ENCODE peak calls at places on chromosomes 12 and 14, in five cellular contexts. F is PC-3, H is endothelial cell of umbilical vein, V is fibroblast of lung, J is astrocyte. S is an unnamed sample.

GRCh38 chr12:24222968-24223367 is 273.5 kb upstream of the SOX5 start:
- DNase-seq in V (peak; percentile 82), H (peak; percentile 10), F (no peak), J (peak; percentile 78), S (no peak)

GRCh38 chr14:50768220-50768619 is 62.7 kb downstream of the NIN start:
- DNase-seq in V (no peak), H (no peak), F (no peak), J (no peak), S (no peak)

GRCh38 chr14:48686650-48687049 is 899.5 kb downstream of the RPS29 start:
- DNase-seq in J (no peak), F (no peak), V (peak; percentile 20), H (no peak), S (no peak)

GRCh38 chr12:71306808-71307207 is 132.8 kb upstream of the LGR5 start:
- DNase-seq in F (peak; percentile 7), J (no peak), V (no peak), H (no peak), S (no peak)

GRCh38 chr14:58865520-58866281 is 227.9 kb downstream of the DACT1 start:
- DNase-seq in V (peak; percentile 79), F (no peak), J (peak; percentile 79), H (no peak), S (peak; percentile 88)

GRCh38 chr14:30283822-30284446 is 275.0 kb upstream of the G2E3 start:
- DNase-seq in V (peak; percentile 38), J (peak; percentile 27), H (peak; percentile 60), F (peak; percentile 78), S (peak; percentile 70)

GRCh38 chr12:88578821-88579518 is 1.3 kb downstream of the KITLG start:
- DNase-seq in V (no peak), J (no peak), F (peak; percentile 57), H (peak; percentile 49), S (peak; percentile 48)

GRCh38 chr12:121514184-121514742 is 66.6 kb downstream of the KDM2B start:
- DNase-seq in H (no peak), F (no peak), V (no peak), J (no peak), S (no peak)

GRCh38 chr12:30525171-30525570 is 170.5 kb downstream of the IPO8 start:
- DNase-seq in H (no peak), F (no peak), V (no peak), J (no peak), S (no peak)

GRCh38 chr14:101705733-101706508 is 55.6 kb upstream of the PPP2R5C start:
- DNase-seq in H (no peak), F (peak; percentile 21), J (peak; percentile 10), V (peak; percentile 23), S (no peak)

GRCh38 chr12:22538336-22538735 is 6.0 kb downstream of the C2CD5 start:
- DNase-seq in F (peak; percentile 14), J (peak; percentile 22), V (peak; percentile 28), H (no peak), S (no peak)

GRCh38 chr12:116161588-116161987 is 115.9 kb downstream of the MED13L start:
- DNase-seq in F (peak; percentile 90), J (no peak), V (peak; percentile 46), H (no peak), S (no peak)

DNA sequence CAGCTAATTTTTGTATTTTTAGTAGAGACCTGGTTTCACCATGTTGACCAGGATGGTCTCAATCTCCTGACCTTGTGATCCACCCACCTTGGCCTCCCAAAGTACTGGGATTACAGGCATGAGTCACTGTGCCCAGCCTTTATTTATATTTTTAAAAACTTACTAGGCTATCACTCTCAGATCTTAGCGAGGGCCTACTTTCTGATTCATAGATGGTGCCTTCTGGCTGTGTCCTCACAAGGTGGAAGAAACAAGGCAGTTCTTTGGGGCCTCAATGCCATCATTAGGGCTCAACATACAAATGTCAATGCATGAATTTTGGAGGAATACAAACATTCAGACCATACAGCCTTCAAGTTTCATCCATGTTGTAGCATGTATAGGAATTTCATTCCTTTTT is 2.4 kb upstream of the DGLUCY start:
- DNase-seq in F (peak; percentile 21), V (no peak), H (no peak), J (no peak), S (no peak)
- H3K4me1 ChIP-seq in F (peaks cover 21% of the 10 kb centered on the region), V (peaks cover 4% of the 10 kb centered on the region), H (peaks cover 53% of the 10 kb centered on the region), J (peaks cover 22% of the 10 kb centered on the region), S (peaks cover 23% of the 10 kb centered on the region)

GRCh38 chr12:6772331-6772695 is at the start of gene LAG3:
- DNase-seq in H (no peak), V (no peak), F (no peak), J (no peak), S (no peak)

GRCh38 chr12:6772729-6773661 is 675 bp downstream of the LAG3 start:
- DNase-seq in J (no peak), H (no peak), V (no peak), F (no peak), S (no peak)

GRCh38 chr12:6774557-6775062 is 2.3 kb downstream of the LAG3 start:
- DNase-seq in J (no peak), V (no peak), H (no peak), F (no peak), S (no peak)

GRCh38 chr12:6775185-6775770 is 3.0 kb downstream of the LAG3 start:
- DNase-seq in H (no peak), J (no peak), V (no peak), F (no peak), S (no peak)

GRCh38 chr12:6773662-6774351 is 1.5 kb downstream of the LAG3 start:
- DNase-seq in F (no peak), H (no peak), J (no peak), V (no peak), S (no peak)
- H3K27me3 ChIP-seq in F (no peaks in the 10 kb centered on the region), H (no peaks in the 10 kb centered on the region), J (no peaks in the 10 kb centered on the region), V (no peaks in the 10 kb centered on the region), S (no peaks in the 10 kb centered on the region)

DNA sequence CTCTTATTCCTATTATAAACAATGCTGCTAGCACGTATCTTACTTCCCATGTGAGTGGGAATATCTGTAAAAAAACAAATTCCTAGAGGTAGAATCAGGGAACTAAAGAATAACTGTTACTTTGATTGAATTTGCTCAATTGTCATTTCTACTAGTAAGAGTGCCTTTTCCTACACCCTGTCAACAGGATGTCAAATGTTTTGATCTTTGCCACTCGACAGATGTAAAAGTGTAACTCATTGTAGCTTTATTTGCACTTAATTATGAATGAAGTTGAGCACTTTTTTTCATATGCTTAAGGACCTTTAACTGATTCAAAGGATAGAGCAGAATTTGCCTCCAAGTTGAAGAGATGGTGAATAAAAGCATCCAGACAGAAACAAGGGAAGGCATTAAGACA is 104.5 kb downstream of the PPP1R12A start:
- DNase-seq in J (no peak), F (no peak), V (no peak), H (no peak), S (no peak)
- H3K36me3 ChIP-seq in J (peaks cover 7% of the 10 kb centered on the region), F (peaks cover 5% of the 10 kb centered on the region), V (peaks cover 2% of the 10 kb centered on the region), H (no peaks in the 10 kb centered on the region), S (peaks cover 53% of the 10 kb centered on the region)

GRCh38 chr12:41919025-41919424 is 225.6 kb downstream of the GXYLT1 start:
- DNase-seq in F (no peak), V (no peak), J (no peak), H (no peak), S (no peak)
- H3K4me1 ChIP-seq in F (no peaks in the 10 kb centered on the region), V (no peaks in the 10 kb centered on the region), J (no peaks in the 10 kb centered on the region), H (peaks cover 13% of the 10 kb centered on the region), S (peaks cover 10% of the 10 kb centered on the region)

DNA sequence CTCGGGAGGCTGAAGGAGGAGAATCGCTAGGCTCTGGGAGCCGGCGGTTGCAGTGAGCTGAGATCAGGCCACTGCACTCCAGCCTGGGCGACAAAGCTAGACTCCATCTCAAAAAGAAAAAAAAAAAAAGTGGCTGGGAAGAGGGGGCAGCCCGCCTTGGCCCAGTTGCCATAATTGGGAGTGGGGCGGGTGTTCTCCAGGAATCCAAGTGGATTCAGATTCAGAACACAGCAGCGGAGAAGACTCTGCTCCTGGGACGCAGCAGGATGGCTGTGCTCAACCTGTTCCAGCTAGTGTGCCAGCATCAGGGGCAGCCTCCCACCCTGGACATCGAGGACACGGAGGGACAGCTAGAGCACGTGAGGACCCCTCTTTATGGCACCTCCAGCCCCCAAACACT is 5.5 kb downstream of the CFAP73 start:
- DNase-seq in J (no peak), V (no peak), H (no peak), F (no peak), S (no peak)
- H3K27me3 ChIP-seq in J (peaks cover 19% of the 10 kb centered on the region), V (peaks cover 25% of the 10 kb centered on the region), H (peaks cover 22% of the 10 kb centered on the region), F (no peaks in the 10 kb centered on the region), S (peaks cover 40% of the 10 kb centered on the region)

DNA sequence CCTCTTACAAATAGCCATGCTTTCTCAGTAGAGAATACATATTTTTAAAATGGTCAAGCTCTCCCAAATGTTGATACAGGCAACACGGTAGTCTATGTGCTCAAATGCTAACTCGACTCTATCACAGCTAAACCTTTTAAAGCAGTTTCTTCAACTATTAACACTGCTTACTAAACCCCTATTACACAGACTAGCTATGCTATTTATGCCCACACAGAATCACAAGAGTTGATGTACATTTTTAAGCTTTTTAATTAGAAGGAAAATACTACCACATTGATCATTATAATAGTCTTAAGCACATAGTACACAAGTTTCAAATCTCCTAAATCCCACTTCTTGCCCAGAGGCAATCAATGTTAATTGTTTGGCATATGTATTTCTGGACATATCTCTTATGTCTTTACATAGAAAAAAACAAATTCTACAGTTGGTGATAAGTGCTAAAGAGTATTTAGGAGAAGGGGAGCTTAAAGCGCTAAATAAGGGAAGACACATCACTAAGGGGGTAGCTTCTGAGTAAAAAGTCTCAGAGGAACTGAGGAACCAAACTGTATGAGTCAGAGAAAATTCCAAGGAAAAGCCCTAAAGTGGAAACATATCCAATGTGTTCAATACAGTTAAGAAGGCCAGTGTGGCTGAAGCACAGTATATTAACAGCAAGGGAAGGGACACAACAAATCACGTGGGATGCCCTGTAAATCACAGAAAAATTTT is 13.7 kb downstream of the HNRNPC start:
- DNase-seq in F (no peak), J (peak; percentile 32), V (peak; percentile 41), H (peak; percentile 18), S (peak; percentile 62)
- H3K36me3 ChIP-seq in F (peaks cover 70% of the 10 kb centered on the region), J (peaks cover 48% of the 10 kb centered on the region), V (peaks cover 6% of the 10 kb centered on the region), H (peaks cover 36% of the 10 kb centered on the region), S (peaks cover 73% of the 10 kb centered on the region)

DNA sequence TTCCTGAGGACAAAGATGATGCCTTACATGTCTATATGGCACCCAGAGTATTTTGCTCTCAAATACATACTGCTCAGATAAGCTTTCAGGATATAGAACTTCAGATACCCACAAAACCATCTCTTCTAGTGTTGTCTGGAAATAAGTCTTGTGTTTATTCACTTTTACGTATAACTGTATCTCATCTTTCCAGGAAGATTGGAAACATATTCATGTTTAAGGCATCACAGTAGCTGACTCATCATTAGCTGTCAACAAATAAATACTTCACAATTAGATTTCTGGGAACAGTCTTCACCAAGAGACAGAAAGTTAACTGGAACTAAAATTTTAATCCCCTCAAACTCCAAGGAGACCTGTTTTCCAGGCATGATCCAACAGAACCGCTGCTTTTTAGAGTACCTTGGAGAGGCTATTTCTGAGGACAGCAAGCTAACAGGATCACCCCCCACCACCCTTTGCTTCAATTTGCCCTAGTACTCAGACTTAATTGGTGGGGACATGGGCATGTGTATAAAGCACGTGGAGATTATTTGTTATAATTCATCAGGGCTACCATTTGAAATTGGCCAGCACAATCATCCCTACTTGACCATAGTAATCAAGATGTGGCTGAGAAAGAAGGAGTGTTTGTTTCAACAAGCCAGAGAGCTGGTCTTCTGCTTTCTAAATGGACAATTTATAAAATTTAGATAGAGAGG is 129.3 kb upstream of the HIF1A start:
- DNase-seq in J (peak; percentile 93), V (peak; percentile 92), F (peak; percentile 97), H (peak; percentile 49), S (peak; percentile 72)
- H3K4me1 ChIP-seq in J (peaks cover 90% of the 10 kb centered on the region), V (peaks cover 67% of the 10 kb centered on the region), F (peaks cover 97% of the 10 kb centered on the region), H (peaks cover 63% of the 10 kb centered on the region), S (peaks cover 96% of the 10 kb centered on the region)

GRCh38 chr14:72541546-72541945 is 352.4 kb downstream of the DPF3 start:
- DNase-seq in H (no peak), V (no peak), F (no peak), J (no peak), S (no peak)
- H3K27me3 ChIP-seq in H (no peaks in the 10 kb centered on the region), V (peaks cover 3% of the 10 kb centered on the region), F (no peaks in the 10 kb centered on the region), J (no peaks in the 10 kb centered on the region), S (peaks cover 13% of the 10 kb centered on the region)

GRCh38 chr14:103706551-103707328 is 8.5 kb downstream of the XRCC3 start:
- DNase-seq in J (no peak), F (no peak), V (no peak), H (no peak), S (no peak)
- H3K36me3 ChIP-seq in J (peaks cover 7% of the 10 kb centered on the region), F (peaks cover 28% of the 10 kb centered on the region), V (peaks cover 40% of the 10 kb centered on the region), H (no peaks in the 10 kb centered on the region), S (peaks cover 49% of the 10 kb centered on the region)